ENCODE peak calls at places on chromosomes 1 and 21, in eight cellular contexts. U, C, X, S, W, V, O and D are unnamed samples. For H3K4me1, the result is how much of the 10 kb centered on the place peaks cover.

GRCh38 chr1:204711103-204711946 is 25.8 kb upstream of the LRRN2 start:
- DNase-seq in U (no peak), C (no peak), X (no peak), S (peak), W (no peak), V (no peak), O (no peak), D (no peak)

GRCh38 chr1:60695633-60696032 is 386.7 kb upstream of the NFIA start:
- DNase-seq in U (no peak), C (peak), X (no peak), S (no peak), W (no peak), V (no peak), O (no peak), D (no peak)

GRCh38 chr1:96845464-96845863 is 123.9 kb downstream of the PTBP2 start:
- DNase-seq in U (no peak), C (no peak), X (no peak), S (peak), W (peak), V (no peak), O (no peak), D (no peak)

GRCh38 chr1:212918751-212919150 is 31.6 kb upstream of the VASH2 start:
- DNase-seq in U (no peak), C (no peak), X (no peak), S (no peak), W (no peak), V (no peak), O (no peak), D (no peak)

GRCh38 chr1:226649780-226650179 is 89.3 kb downstream of the ITPKB start:
- DNase-seq in U (no peak), C (no peak), X (no peak), S (peak), W (peak), V (peak), O (no peak), D (peak)

GRCh38 chr1:100411019-100411418 is 58.7 kb downstream of the CDC14A start:
- DNase-seq in U (no peak), C (no peak), X (no peak), S (no peak), W (no peak), V (no peak), O (no peak), D (no peak)

GRCh38 chr1:47172782-47173181 is 17.1 kb downstream of the PDZK1IP1 start:
- DNase-seq in U (no peak), C (no peak), X (no peak), S (no peak), W (no peak), V (no peak), O (no peak), D (no peak)

GRCh38 chr1:201895913-201896807 is 7.5 kb downstream of the SHISA4 start:
- DNase-seq in U (peak), C (peak), X (peak), S (peak), W (peak), V (peak), O (peak), D (peak)

GRCh38 chr1:7893529-7894180 is 40.8 kb upstream of the UTS2 start:
- DNase-seq in U (no peak), C (no peak), X (no peak), S (peak), W (no peak), V (peak), O (no peak), D (peak)

GRCh38 chr1:117029690-117030089 is 28.1 kb downstream of the CD101 start:
- DNase-seq in U (no peak), C (no peak), X (no peak), S (no peak), W (no peak), V (no peak), O (no peak), D (no peak)

GRCh38 chr1:21297975-21298374 is 7.7 kb upstream of the ECE1 start:
- DNase-seq in U (no peak), C (no peak), X (no peak), S (no peak), W (no peak), V (peak), O (no peak), D (peak)

GRCh38 chr1:59142663-59143487 is 154.0 kb upstream of the FGGY start:
- DNase-seq in U (peak), C (no peak), X (no peak), S (peak), W (no peak), V (peak), O (peak), D (no peak)

GRCh38 chr1:176843352-176844297 is 320.9 kb downstream of the ASTN1 start:
- DNase-seq in U (no peak), C (peak), X (no peak), S (no peak), W (peak), V (peak), O (peak), D (no peak)

GRCh38 chr21:33403786-33404571 is 766 bp downstream of the IFNGR2 start:
- DNase-seq in U (no peak), C (peak), X (peak), S (peak), W (peak), V (peak), O (peak), D (peak)

GRCh38 chr1:8481650-8482380 is 163.9 kb downstream of the SLC45A1 start:
- DNase-seq in U (no peak), C (no peak), X (no peak), S (no peak), W (no peak), V (no peak), O (no peak), D (no peak)

GRCh38 chr1:246725191-246725590 is 982 bp downstream of the SCCPDH start:
- DNase-seq in U (no peak), C (no peak), X (no peak), S (no peak), W (no peak), V (no peak), O (no peak), D (no peak)
- H3K4me3 ChIP-seq in U (no peak), C (peak), X (peak), S (peak), W (peak), V (peak), O (peak), D (peak)

DNA sequence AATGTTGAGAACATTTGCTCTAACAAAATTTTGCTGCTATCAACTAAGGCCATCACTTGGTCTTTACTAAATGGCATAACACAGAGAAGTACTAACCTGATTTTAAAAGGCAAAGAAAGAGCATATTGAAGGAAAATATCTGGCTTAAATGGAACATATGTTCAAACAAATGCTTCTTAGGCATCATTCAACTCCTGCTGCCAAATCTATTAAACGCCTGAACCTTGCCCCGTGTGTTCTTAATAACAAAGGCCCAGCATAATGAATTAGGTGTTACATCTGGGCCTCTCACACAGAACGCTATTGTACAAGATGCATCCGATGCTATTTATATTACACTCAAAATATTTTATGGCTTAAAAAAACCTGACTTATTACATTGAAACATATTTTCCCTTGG is 48.4 kb downstream of the B3GALNT2 start:
- DNase-seq in U (no peak), C (no peak), X (no peak), S (no peak), W (no peak), V (no peak), O (no peak), D (no peak)
- H3K27ac ChIP-seq in U (no peak), C (no peak), X (no peak), S (no peak), W (no peak), V (no peak), O (no peak), D (no peak)

GRCh38 chr1:53902235-53902920 is 8.4 kb downstream of the DIO1 start:
- DNase-seq in U (no peak), C (no peak), X (no peak), S (no peak), W (no peak), V (no peak), O (no peak), D (no peak)
- H3K4me1 ChIP-seq in U (under half), C (under half), X (under half), S (under half), W (under half), V (under half), O (under half), D (under half)

GRCh38 chr1:156768610-156769295 is 1.4 kb downstream of the PRCC start:
- DNase-seq in U (no peak), C (no peak), X (no peak), S (no peak), W (no peak), V (no peak), O (no peak), D (no peak)

GRCh38 chr1:156767879-156768608 is 709 bp downstream of the PRCC start:
- DNase-seq in U (no peak), C (peak), X (peak), S (no peak), W (peak), V (no peak), O (peak), D (peak)

GRCh38 chr1:156766288-156767100 is 841 bp upstream of the PRCC start:
- DNase-seq in U (no peak), C (no peak), X (no peak), S (no peak), W (no peak), V (no peak), O (no peak), D (no peak)

GRCh38 chr1:156767101-156767878 is at the start of gene PRCC:
- DNase-seq in U (peak), C (peak), X (peak), S (peak), W (peak), V (peak), O (peak), D (peak)

GRCh38 chr1:156765664-156766063 is 1.7 kb upstream of the PRCC start:
- DNase-seq in U (no peak), C (no peak), X (no peak), S (no peak), W (no peak), V (no peak), O (no peak), D (no peak)
- H3K4me3 ChIP-seq in U (peak), C (no peak), X (peak), S (peak), W (peak), V (no peak), O (no peak), D (peak)

GRCh38 chr1:1274299-1274930 is 761 bp upstream of the UBE2J2 start:
- DNase-seq in U (no peak), C (no peak), X (no peak), S (no peak), W (no peak), V (no peak), O (no peak), D (no peak)

GRCh38 chr1:1273152-1273534 is 511 bp downstream of the UBE2J2 start:
- DNase-seq in U (no peak), C (no peak), X (no peak), S (no peak), W (peak), V (no peak), O (no peak), D (peak)

GRCh38 chr1:1273535-1274298 is at the start of gene UBE2J2:
- DNase-seq in U (no peak), C (peak), X (peak), S (peak), W (peak), V (peak), O (peak), D (peak)

GRCh38 chr1:1274931-1275431 is 1.3 kb upstream of the UBE2J2 start:
- DNase-seq in U (no peak), C (no peak), X (no peak), S (no peak), W (no peak), V (no peak), O (no peak), D (no peak)

GRCh38 chr1:1275836-1276235 is 2.2 kb upstream of the UBE2J2 start:
- DNase-seq in U (no peak), C (no peak), X (no peak), S (no peak), W (no peak), V (no peak), O (no peak), D (no peak)
- H3K27ac ChIP-seq in U (no peak), C (no peak), X (no peak), S (no peak), W (no peak), V (no peak), O (no peak), D (no peak)

GRCh38 chr1:207821464-207822045 is 69.7 kb downstream of the CD46 start:
- DNase-seq in U (no peak), C (no peak), X (no peak), S (no peak), W (no peak), V (peak), O (no peak), D (no peak)
- H3K4me1 ChIP-seq in U (under half), C (under half), X (half or more), S (under half), W (under half), V (half or more), O (under half), D (half or more)

GRCh38 chr1:153466908-153467307 is 6.5 kb upstream of the S100A7 start:
- DNase-seq in U (no peak), C (no peak), X (no peak), S (no peak), W (peak), V (no peak), O (no peak), D (no peak)
- H3K4me3 ChIP-seq in U (no peak), C (no peak), X (no peak), S (no peak), W (no peak), V (no peak), O (no peak), D (no peak)

DNA sequence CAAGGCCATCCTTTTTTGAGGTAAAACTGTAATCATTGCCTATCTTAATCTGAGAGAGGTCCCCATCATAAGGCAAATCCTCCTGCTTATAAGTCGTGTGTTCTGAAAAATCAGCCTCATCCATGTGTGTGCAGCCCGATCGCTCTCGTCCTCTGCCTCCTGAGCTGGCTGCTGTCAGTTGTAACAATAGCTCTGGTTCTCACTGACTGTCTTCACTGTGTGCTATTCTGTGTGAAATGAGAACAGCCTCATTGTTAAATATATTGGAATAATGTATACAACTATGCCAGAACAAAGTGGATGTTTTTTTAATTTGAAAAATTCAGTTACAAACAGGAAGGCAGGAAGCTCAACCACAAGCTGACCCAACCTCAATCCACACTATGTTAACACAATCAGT is 4.4 kb downstream of the AKNAD1 start:
- DNase-seq in U (no peak), C (no peak), X (no peak), S (peak), W (no peak), V (no peak), O (no peak), D (no peak)
- H3K27ac ChIP-seq in U (no peak), C (no peak), X (peak), S (no peak), W (no peak), V (no peak), O (peak), D (peak)